ENCODE peak calls at places on chromosomes 7 and 10, in four cellular contexts. One of them, this sample, is unnamed. For H3K27me3, the result is how much of the 10 kb centered on the place peaks cover.

GRCh38 chr7:123367508-123368122 is 166.8 kb downstream of the IQUB start:
- DNase-seq in endodermal cell: peak
- DNase-seq in brain microvascular endothelial cell: peak
- DNase-seq in K562: peak
- DNase-seq in this sample: peak

GRCh38 chr10:67763499-67764011 is 67.6 kb upstream of the CTNNA3 start:
- DNase-seq in brain microvascular endothelial cell: peak
- DNase-seq in K562: peak
- DNase-seq in endodermal cell: peak
- DNase-seq in this sample: peak

GRCh38 chr10:119235381-119235780 is 28.0 kb downstream of the GRK5 start:
- DNase-seq in K562: no peak
- DNase-seq in brain microvascular endothelial cell: no peak
- DNase-seq in endodermal cell: no peak
- DNase-seq in this sample: no peak

GRCh38 chr10:6737758-6738463 is 157.8 kb upstream of the PRKCQ start:
- DNase-seq in K562: no peak
- DNase-seq in brain microvascular endothelial cell: peak
- DNase-seq in endodermal cell: no peak
- DNase-seq in this sample: no peak

GRCh38 chr7:55912748-55913158 is 25.5 kb downstream of the ZNF713 start:
- DNase-seq in endodermal cell: no peak
- DNase-seq in brain microvascular endothelial cell: no peak
- DNase-seq in K562: no peak
- DNase-seq in this sample: no peak

GRCh38 chr7:84283798-84284197 is 89.2 kb upstream of the SEMA3A start:
- DNase-seq in K562: no peak
- DNase-seq in brain microvascular endothelial cell: no peak
- DNase-seq in endodermal cell: no peak
- DNase-seq in this sample: no peak

GRCh38 chr7:6578114-6579084 is 1.1 kb downstream of the ZDHHC4 start:
- DNase-seq in brain microvascular endothelial cell: no peak
- DNase-seq in endodermal cell: peak
- DNase-seq in K562: no peak
- DNase-seq in this sample: no peak

GRCh38 chr10:66784796-66785195 is 141.0 kb upstream of the LRRTM3 start:
- DNase-seq in brain microvascular endothelial cell: no peak
- DNase-seq in K562: no peak
- DNase-seq in endodermal cell: no peak
- DNase-seq in this sample: no peak

GRCh38 chr7:101156277-101156676 is 2.0 kb downstream of the AP1S1 start:
- DNase-seq in K562: no peak
- DNase-seq in endodermal cell: peak
- DNase-seq in brain microvascular endothelial cell: no peak
- DNase-seq in this sample: peak

GRCh38 chr10:510415-510881 is 179.0 kb downstream of the DIP2C start:
- DNase-seq in K562: no peak
- DNase-seq in brain microvascular endothelial cell: no peak
- DNase-seq in endodermal cell: no peak
- DNase-seq in this sample: no peak

GRCh38 chr7:83149466-83149865 is 13.2 kb downstream of the PCLO start:
- DNase-seq in brain microvascular endothelial cell: peak
- DNase-seq in K562: no peak
- DNase-seq in endodermal cell: no peak
- DNase-seq in this sample: no peak

GRCh38 chr7:130242198-130243014 is 24.3 kb upstream of the CPA2 start:
- DNase-seq in K562: peak
- DNase-seq in endodermal cell: peak
- DNase-seq in brain microvascular endothelial cell: peak
- DNase-seq in this sample: peak

GRCh38 chr10:58593008-58593407 is 80.3 kb downstream of the BICC1 start:
- DNase-seq in endodermal cell: no peak
- DNase-seq in brain microvascular endothelial cell: no peak
- DNase-seq in K562: no peak
- DNase-seq in this sample: no peak

GRCh38 chr10:125095228-125095627 is 65.1 kb downstream of the CTBP2 start:
- DNase-seq in K562: no peak
- DNase-seq in brain microvascular endothelial cell: no peak
- DNase-seq in endodermal cell: no peak
- DNase-seq in this sample: no peak

GRCh38 chr10:72328045-72328828 is 26.5 kb downstream of the DNAJB12 start:
- DNase-seq in K562: peak
- DNase-seq in endodermal cell: peak
- DNase-seq in brain microvascular endothelial cell: peak
- DNase-seq in this sample: peak

GRCh38 chr10:49161411-49161997 is 26.7 kb downstream of the TMEM273 start:
- DNase-seq in K562: peak
- DNase-seq in brain microvascular endothelial cell: peak
- DNase-seq in endodermal cell: peak
- DNase-seq in this sample: peak

GRCh38 chr10:133115453-133115842 is 27.7 kb downstream of the ADGRA1 start:
- DNase-seq in brain microvascular endothelial cell: no peak
- DNase-seq in endodermal cell: no peak
- DNase-seq in K562: no peak
- DNase-seq in this sample: no peak

GRCh38 chr7:152760384-152761115 is 998 bp downstream of the ACTR3B start:
- DNase-seq in brain microvascular endothelial cell: no peak
- DNase-seq in endodermal cell: peak
- DNase-seq in K562: no peak
- DNase-seq in this sample: peak

GRCh38 chr10:44382981-44383748 is 1.7 kb downstream of the CXCL12 start:
- DNase-seq in brain microvascular endothelial cell: no peak
- DNase-seq in K562: no peak
- DNase-seq in endodermal cell: peak
- DNase-seq in this sample: peak

GRCh38 chr10:112389147-112389822 is 15.4 kb downstream of the ACSL5 start:
- DNase-seq in brain microvascular endothelial cell: peak
- DNase-seq in K562: no peak
- DNase-seq in endodermal cell: peak
- DNase-seq in this sample: no peak

GRCh38 chr10:62011558-62011957 is 110.1 kb downstream of the ARID5B start:
- DNase-seq in K562: no peak
- DNase-seq in brain microvascular endothelial cell: no peak
- DNase-seq in endodermal cell: no peak
- DNase-seq in this sample: no peak

GRCh38 chr10:92757066-92757716 is 67.4 kb downstream of the HHEX start:
- DNase-seq in endodermal cell: peak
- DNase-seq in K562: peak
- DNase-seq in brain microvascular endothelial cell: peak
- DNase-seq in this sample: peak

GRCh38 chr10:77877461-77878344 is 48.9 kb downstream of the DLG5 start:
- DNase-seq in endodermal cell: peak
- DNase-seq in K562: no peak
- DNase-seq in brain microvascular endothelial cell: peak
- DNase-seq in this sample: peak

GRCh38 chr10:7908541-7909210 is 90.4 kb downstream of the TAF3 start:
- DNase-seq in brain microvascular endothelial cell: no peak
- DNase-seq in K562: no peak
- DNase-seq in endodermal cell: no peak
- DNase-seq in this sample: no peak

GRCh38 chr7:105408791-105409410 is 20.2 kb upstream of the SRPK2 start:
- DNase-seq in endodermal cell: no peak
- DNase-seq in K562: no peak
- DNase-seq in brain microvascular endothelial cell: no peak
- DNase-seq in this sample: no peak

GRCh38 chr10:21602313-21602712 is 68.3 kb downstream of the MLLT10 start:
- DNase-seq in endodermal cell: no peak
- DNase-seq in brain microvascular endothelial cell: no peak
- DNase-seq in K562: no peak
- DNase-seq in this sample: no peak

GRCh38 chr10:118523775-118524174 is 71.7 kb downstream of the PRLHR start:
- DNase-seq in brain microvascular endothelial cell: no peak
- DNase-seq in endodermal cell: no peak
- DNase-seq in K562: no peak
- DNase-seq in this sample: no peak

GRCh38 chr10:1109795-1110673 is 53.8 kb downstream of the WDR37 start:
- DNase-seq in endodermal cell: peak
- DNase-seq in brain microvascular endothelial cell: peak
- DNase-seq in K562: peak
- DNase-seq in this sample: peak

GRCh38 chr7:78020131-78020873 is 221.7 kb downstream of the PHTF2 start:
- DNase-seq in brain microvascular endothelial cell: peak
- DNase-seq in K562: peak
- DNase-seq in endodermal cell: peak
- DNase-seq in this sample: peak

GRCh38 chr7:127751062-127751722 is 99.2 kb downstream of the SND1 start:
- DNase-seq in K562: no peak
- DNase-seq in brain microvascular endothelial cell: peak
- DNase-seq in endodermal cell: no peak
- DNase-seq in this sample: peak

GRCh38 chr10:82463614-82464013 is 588.6 kb downstream of the NRG3 start:
- DNase-seq in brain microvascular endothelial cell: no peak
- DNase-seq in endodermal cell: no peak
- DNase-seq in K562: no peak
- DNase-seq in this sample: no peak

GRCh38 chr7:73612598-73613269 is 11.6 kb downstream of the MLXIPL start:
- DNase-seq in K562: peak
- DNase-seq in endodermal cell: peak
- DNase-seq in brain microvascular endothelial cell: peak
- DNase-seq in this sample: peak

GRCh38 chr7:25968205-25968993 is 183.6 kb upstream of the NFE2L3 start:
- DNase-seq in brain microvascular endothelial cell: no peak
- DNase-seq in endodermal cell: no peak
- DNase-seq in K562: no peak
- DNase-seq in this sample: no peak

GRCh38 chr10:126235091-126235978 is 152.9 kb downstream of the ADAM12 start:
- DNase-seq in brain microvascular endothelial cell: no peak
- DNase-seq in endodermal cell: peak
- DNase-seq in K562: no peak
- DNase-seq in this sample: no peak
- H3K27me3 ChIP-seq in brain microvascular endothelial cell: under half
- H3K27me3 ChIP-seq in endodermal cell: under half
- H3K27me3 ChIP-seq in K562: under half
- H3K27me3 ChIP-seq in this sample: under half

GRCh38 chr7:96179863-96180262 is 142.0 kb downstream of the SLC25A13 start:
- DNase-seq in brain microvascular endothelial cell: no peak
- DNase-seq in endodermal cell: no peak
- DNase-seq in K562: no peak
- DNase-seq in this sample: no peak

GRCh38 chr7:96184783-96185182 is 137.1 kb downstream of the SLC25A13 start:
- DNase-seq in brain microvascular endothelial cell: no peak
- DNase-seq in K562: no peak
- DNase-seq in endodermal cell: no peak
- DNase-seq in this sample: no peak

GRCh38 chr7:96181174-96181573 is 140.7 kb downstream of the SLC25A13 start:
- DNase-seq in K562: no peak
- DNase-seq in brain microvascular endothelial cell: no peak
- DNase-seq in endodermal cell: no peak
- DNase-seq in this sample: no peak

GRCh38 chr7:96182424-96183158 is 139.3 kb downstream of the SLC25A13 start:
- DNase-seq in endodermal cell: no peak
- DNase-seq in brain microvascular endothelial cell: no peak
- DNase-seq in K562: no peak
- DNase-seq in this sample: no peak

DNA sequence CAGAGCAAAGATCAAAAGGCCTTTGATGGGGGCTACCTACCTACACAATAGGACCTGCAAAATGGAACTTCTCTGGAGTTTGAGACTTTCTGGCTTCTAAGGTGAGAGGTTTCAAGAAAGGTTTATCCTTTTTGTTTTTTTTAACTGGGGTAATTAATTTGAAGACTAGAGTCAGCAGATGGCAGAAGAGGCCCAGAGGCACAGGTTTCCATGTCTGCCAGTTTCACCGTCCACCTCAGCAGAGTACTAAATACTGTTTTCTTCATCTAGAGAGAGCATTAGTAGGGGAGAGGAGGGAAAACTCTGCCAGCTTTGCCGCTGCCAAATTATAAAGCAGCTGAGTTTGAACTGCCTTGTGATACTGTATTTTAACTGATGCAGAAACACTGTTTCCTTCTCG is 138.7 kb downstream of the SLC25A13 start:
- DNase-seq in brain microvascular endothelial cell: no peak
- DNase-seq in K562: no peak
- DNase-seq in endodermal cell: no peak
- DNase-seq in this sample: no peak
- TF ChIP-seq CTCF in brain microvascular endothelial cell: no peak
- TF ChIP-seq CTCF in K562: no peak
- TF ChIP-seq CTCF in endodermal cell: peak
- TF ChIP-seq CTCF in this sample: no peak

GRCh38 chr7:11716185-11716584 is 115.8 kb downstream of the THSD7A start:
- DNase-seq in endodermal cell: no peak
- DNase-seq in K562: no peak
- DNase-seq in brain microvascular endothelial cell: peak
- DNase-seq in this sample: no peak
- H3K27me3 ChIP-seq in endodermal cell: under half
- H3K27me3 ChIP-seq in K562: under half
- H3K27me3 ChIP-seq in brain microvascular endothelial cell: under half
- H3K27me3 ChIP-seq in this sample: under half

DNA sequence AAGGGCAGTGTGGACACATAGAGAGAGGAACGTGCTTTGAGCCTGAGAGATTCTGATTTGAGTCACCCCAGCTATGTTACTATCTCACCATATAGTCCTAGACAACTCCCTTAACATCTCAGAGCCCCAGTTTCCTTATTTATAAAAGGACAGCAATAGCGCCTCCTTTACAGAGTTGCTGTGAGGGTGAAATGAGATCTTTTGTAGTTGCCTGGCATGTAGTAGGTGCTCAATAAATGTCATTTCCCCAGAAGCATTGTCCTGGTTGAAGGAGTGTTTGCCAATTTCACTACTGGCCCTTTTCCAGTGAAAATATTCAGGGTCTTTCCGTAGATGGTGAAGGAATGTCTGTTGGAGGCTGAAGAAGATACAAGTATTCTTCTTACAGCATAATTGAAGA is 51.3 kb upstream of the FAM180A start:
- DNase-seq in K562: no peak
- DNase-seq in endodermal cell: peak
- DNase-seq in brain microvascular endothelial cell: no peak
- DNase-seq in this sample: peak
- TF ChIP-seq CTCF in K562: no peak
- TF ChIP-seq CTCF in endodermal cell: peak
- TF ChIP-seq CTCF in brain microvascular endothelial cell: no peak
- TF ChIP-seq CTCF in this sample: peak

DNA sequence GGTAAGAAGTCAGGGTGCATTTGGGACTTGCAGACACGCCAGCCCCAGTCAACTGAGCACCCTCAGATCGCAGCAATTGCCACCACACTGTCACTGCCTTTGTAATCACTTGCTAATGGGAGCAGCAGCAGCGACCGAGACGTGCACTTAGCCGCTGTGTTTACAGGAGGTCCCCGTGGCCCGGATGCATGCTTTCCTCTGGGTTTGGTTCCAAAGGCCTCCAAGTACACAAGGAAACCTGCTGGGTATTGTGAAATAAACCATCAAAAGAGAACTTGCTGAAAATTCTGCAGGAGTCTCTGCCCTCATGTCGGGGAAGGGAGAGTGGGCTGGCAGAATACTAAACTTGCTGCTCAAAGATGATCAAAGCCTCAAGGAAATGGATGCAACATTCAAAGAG is 341.7 kb downstream of the DNAJB6 start:
- DNase-seq in K562: no peak
- DNase-seq in brain microvascular endothelial cell: no peak
- DNase-seq in endodermal cell: peak
- DNase-seq in this sample: no peak
- H3K27me3 ChIP-seq in K562: half or more
- H3K27me3 ChIP-seq in brain microvascular endothelial cell: under half
- H3K27me3 ChIP-seq in endodermal cell: under half
- H3K27me3 ChIP-seq in this sample: half or more

GRCh38 chr10:116120688-116121087 is 152.3 kb downstream of the GFRA1 start:
- DNase-seq in K562: peak
- DNase-seq in brain microvascular endothelial cell: no peak
- DNase-seq in endodermal cell: peak
- DNase-seq in this sample: peak
- TF ChIP-seq CTCF in K562: peak
- TF ChIP-seq CTCF in brain microvascular endothelial cell: peak
- TF ChIP-seq CTCF in endodermal cell: peak
- TF ChIP-seq CTCF in this sample: peak

GRCh38 chr10:128287921-128288320 is 161.7 kb upstream of the MKI67 start:
- DNase-seq in brain microvascular endothelial cell: no peak
- DNase-seq in K562: no peak
- DNase-seq in endodermal cell: no peak
- DNase-seq in this sample: no peak
- H3K27me3 ChIP-seq in brain microvascular endothelial cell: under half
- H3K27me3 ChIP-seq in K562: under half
- H3K27me3 ChIP-seq in endodermal cell: half or more
- H3K27me3 ChIP-seq in this sample: under half